ENCODE peak calls at places on chromosomes 7 and 10, in eight cellular contexts. One of them, this sample, is unnamed.

GRCh38 chr10:30861217-30861616 is 170.4 kb downstream of the ZNF438 start:
- DNase-seq in choroid plexus epithelial cell: no peak
- DNase-seq in OCI-LY7: no peak
- DNase-seq in RWPE1: no peak
- DNase-seq in fibroblast of lung: no peak
- DNase-seq in psoas muscle: no peak
- DNase-seq in AG04450: no peak
- DNase-seq in dorsolateral prefrontal cortex: no peak
- DNase-seq in this sample: no peak

GRCh38 chr10:76303682-76304316 is 872.4 kb downstream of the LRMDA start:
- DNase-seq in choroid plexus epithelial cell: peak
- DNase-seq in OCI-LY7: peak
- DNase-seq in RWPE1: peak
- DNase-seq in fibroblast of lung: peak
- DNase-seq in psoas muscle: peak
- DNase-seq in AG04450: peak
- DNase-seq in dorsolateral prefrontal cortex: peak
- DNase-seq in this sample: no peak

GRCh38 chr7:101362334-101363195 is at the start of gene COL26A1:
- DNase-seq in choroid plexus epithelial cell: peak
- DNase-seq in OCI-LY7: no peak
- DNase-seq in RWPE1: no peak
- DNase-seq in fibroblast of lung: peak
- DNase-seq in psoas muscle: no peak
- DNase-seq in AG04450: no peak
- DNase-seq in dorsolateral prefrontal cortex: no peak
- DNase-seq in this sample: peak

GRCh38 chr7:127066974-127067373 is 185.8 kb downstream of the GRM8 start:
- DNase-seq in choroid plexus epithelial cell: no peak
- DNase-seq in OCI-LY7: no peak
- DNase-seq in RWPE1: no peak
- DNase-seq in fibroblast of lung: no peak
- DNase-seq in psoas muscle: no peak
- DNase-seq in AG04450: no peak
- DNase-seq in dorsolateral prefrontal cortex: no peak
- DNase-seq in this sample: no peak

GRCh38 chr10:9579110-9579705 is 1438.5 kb upstream of the CELF2 start:
- DNase-seq in choroid plexus epithelial cell: no peak
- DNase-seq in OCI-LY7: no peak
- DNase-seq in RWPE1: peak
- DNase-seq in fibroblast of lung: peak
- DNase-seq in psoas muscle: no peak
- DNase-seq in AG04450: peak
- DNase-seq in dorsolateral prefrontal cortex: no peak
- DNase-seq in this sample: no peak

GRCh38 chr10:28841625-28842024 is 164.3 kb downstream of the BAMBI start:
- DNase-seq in choroid plexus epithelial cell: peak
- DNase-seq in OCI-LY7: no peak
- DNase-seq in RWPE1: no peak
- DNase-seq in fibroblast of lung: peak
- DNase-seq in psoas muscle: peak
- DNase-seq in AG04450: no peak
- DNase-seq in dorsolateral prefrontal cortex: no peak
- DNase-seq in this sample: no peak

GRCh38 chr7:159047536-159047935 is 97.1 kb downstream of the VIPR2 start:
- DNase-seq in choroid plexus epithelial cell: no peak
- DNase-seq in OCI-LY7: no peak
- DNase-seq in RWPE1: peak
- DNase-seq in fibroblast of lung: no peak
- DNase-seq in psoas muscle: no peak
- DNase-seq in AG04450: no peak
- DNase-seq in dorsolateral prefrontal cortex: no peak
- DNase-seq in this sample: no peak

GRCh38 chr7:116569737-116570136 is 44.9 kb downstream of the CAV1 start:
- DNase-seq in choroid plexus epithelial cell: peak
- DNase-seq in OCI-LY7: no peak
- DNase-seq in RWPE1: peak
- DNase-seq in fibroblast of lung: peak
- DNase-seq in psoas muscle: no peak
- DNase-seq in AG04450: peak
- DNase-seq in dorsolateral prefrontal cortex: no peak
- DNase-seq in this sample: no peak

DNA sequence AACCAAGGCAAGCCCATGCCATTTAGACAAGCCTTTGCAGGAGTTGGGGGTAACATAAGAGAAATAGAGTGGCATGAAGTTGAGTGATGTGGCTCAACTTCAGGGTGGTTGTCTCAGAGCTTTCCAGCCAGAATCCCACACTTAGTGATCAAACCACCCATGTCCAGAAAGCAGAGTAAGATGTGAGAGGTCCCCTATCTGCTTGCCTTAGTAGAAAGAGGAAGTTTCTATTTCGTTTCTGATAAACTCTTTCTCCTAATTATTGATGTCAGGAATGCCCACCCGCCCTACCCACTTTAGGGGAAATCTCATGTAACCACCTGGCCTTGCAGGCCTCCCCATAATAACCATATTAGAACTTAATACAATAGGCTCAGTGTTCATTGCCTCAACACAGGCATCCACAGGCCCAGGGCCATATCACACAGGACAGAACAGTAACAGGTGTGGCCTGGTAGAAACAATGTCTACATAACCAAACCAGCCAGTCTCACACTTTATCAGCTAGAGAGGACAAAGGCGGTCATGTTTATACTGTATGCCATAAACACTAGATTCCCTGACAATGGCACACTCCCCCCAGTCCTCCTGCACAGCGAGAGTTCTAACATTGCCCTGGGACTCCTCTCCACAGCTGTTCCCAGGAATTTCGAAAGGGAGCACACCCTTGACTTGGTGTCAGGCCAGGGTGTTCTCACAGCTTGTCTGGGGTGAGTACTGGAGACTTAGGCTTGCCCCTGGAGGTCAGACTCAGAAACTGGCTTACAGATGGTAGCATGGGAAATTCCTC is 364.4 kb downstream of the CXCL12 start:
- DNase-seq in choroid plexus epithelial cell: no peak
- DNase-seq in OCI-LY7: no peak
- DNase-seq in RWPE1: no peak
- DNase-seq in fibroblast of lung: no peak
- DNase-seq in psoas muscle: peak
- DNase-seq in AG04450: no peak
- DNase-seq in dorsolateral prefrontal cortex: no peak
- DNase-seq in this sample: no peak
- TF ChIP-seq CTCF in choroid plexus epithelial cell: no peak
- TF ChIP-seq CTCF in OCI-LY7: no peak
- TF ChIP-seq CTCF in RWPE1: no peak
- TF ChIP-seq CTCF in fibroblast of lung: no peak
- TF ChIP-seq CTCF in psoas muscle: no peak
- TF ChIP-seq CTCF in AG04450: no peak
- TF ChIP-seq CTCF in dorsolateral prefrontal cortex: no peak
- TF ChIP-seq CTCF in this sample: no peak

GRCh38 chr10:114103286-114103685 is 59.6 kb downstream of the ADRB1 start:
- DNase-seq in choroid plexus epithelial cell: peak
- DNase-seq in OCI-LY7: peak
- DNase-seq in RWPE1: peak
- DNase-seq in fibroblast of lung: peak
- DNase-seq in psoas muscle: no peak
- DNase-seq in AG04450: peak
- DNase-seq in dorsolateral prefrontal cortex: no peak
- DNase-seq in this sample: peak
- TF ChIP-seq CTCF in choroid plexus epithelial cell: peak
- TF ChIP-seq CTCF in OCI-LY7: peak
- TF ChIP-seq CTCF in RWPE1: peak
- TF ChIP-seq CTCF in fibroblast of lung: peak
- TF ChIP-seq CTCF in psoas muscle: peak
- TF ChIP-seq CTCF in AG04450: peak
- TF ChIP-seq CTCF in dorsolateral prefrontal cortex: peak
- TF ChIP-seq CTCF in this sample: peak

GRCh38 chr7:125059861-125060456 is 130.3 kb upstream of the POT1 start:
- DNase-seq in choroid plexus epithelial cell: peak
- DNase-seq in OCI-LY7: peak
- DNase-seq in RWPE1: no peak
- DNase-seq in fibroblast of lung: peak
- DNase-seq in psoas muscle: no peak
- DNase-seq in AG04450: no peak
- DNase-seq in dorsolateral prefrontal cortex: no peak
- DNase-seq in this sample: peak
- TF ChIP-seq CTCF in choroid plexus epithelial cell: peak
- TF ChIP-seq CTCF in OCI-LY7: peak
- TF ChIP-seq CTCF in RWPE1: peak
- TF ChIP-seq CTCF in fibroblast of lung: no peak
- TF ChIP-seq CTCF in psoas muscle: no peak
- TF ChIP-seq CTCF in AG04450: peak
- TF ChIP-seq CTCF in dorsolateral prefrontal cortex: peak
- TF ChIP-seq CTCF in this sample: no peak

DNA sequence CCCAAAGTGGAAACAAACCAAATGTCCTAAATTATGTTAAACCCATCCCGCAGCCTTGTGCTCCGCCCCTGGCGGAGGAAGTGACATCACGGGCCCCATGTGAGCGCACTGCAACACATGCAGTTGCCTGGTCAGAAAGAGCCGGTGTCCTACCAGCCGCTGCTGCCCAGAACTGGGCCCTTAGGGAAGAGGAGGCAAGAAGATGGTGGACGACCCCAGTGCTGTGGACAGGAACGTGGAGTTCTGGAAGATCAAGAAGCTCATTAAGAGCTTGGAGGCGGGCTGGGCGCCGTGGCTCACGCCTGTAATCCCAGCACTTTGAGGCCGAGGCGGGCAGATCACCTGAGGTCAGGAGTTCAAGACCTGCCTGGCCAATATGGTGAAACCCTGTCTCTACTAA is 18.0 kb downstream of the RHEB start:
- DNase-seq in choroid plexus epithelial cell: no peak
- DNase-seq in OCI-LY7: no peak
- DNase-seq in RWPE1: no peak
- DNase-seq in fibroblast of lung: no peak
- DNase-seq in psoas muscle: no peak
- DNase-seq in AG04450: no peak
- DNase-seq in dorsolateral prefrontal cortex: no peak
- DNase-seq in this sample: no peak
- TF ChIP-seq CTCF in choroid plexus epithelial cell: no peak
- TF ChIP-seq CTCF in OCI-LY7: no peak
- TF ChIP-seq CTCF in RWPE1: no peak
- TF ChIP-seq CTCF in fibroblast of lung: no peak
- TF ChIP-seq CTCF in psoas muscle: no peak
- TF ChIP-seq CTCF in AG04450: no peak
- TF ChIP-seq CTCF in dorsolateral prefrontal cortex: no peak
- TF ChIP-seq CTCF in this sample: no peak

This sample was measured in GM13976.